ENCODE peak calls at places on chromosome 1, in eight cellular contexts. L is OCI-LY7, R is PC-3, K is hepatocyte, Q is MM.1S, T is GM23248, X is GM23338, Y is HCT116. G is an unnamed sample.

GRCh38 chr1:143625886-143626285 is 345.9 kb downstream of the FAM72C start:
- DNase-seq in L (no peak), X (no peak), R (no peak), T (no peak), Y (no peak), K (no peak), Q (no peak), G (no peak)

GRCh38 chr1:164591858-164592257 is 32.9 kb downstream of the PBX1 start:
- DNase-seq in K (no peak), Y (no peak), L (no peak), X (peak), R (peak), T (peak), Q (no peak), G (no peak)

GRCh38 chr1:67213164-67213563 is 46.9 kb downstream of the IL23R start:
- DNase-seq in X (peak), Y (peak), K (peak), L (peak), Q (peak), R (peak), T (peak), G (peak)

GRCh38 chr1:146032613-146033219 is 11.2 kb upstream of the HJV start:
- DNase-seq in R (peak), T (peak), L (peak), Y (peak), X (peak), K (peak), Q (peak), G (peak)

GRCh38 chr1:65146908-65147423 is 1.0 kb upstream of the AK4 start:
- DNase-seq in X (peak), Q (no peak), R (peak), T (no peak), Y (no peak), L (no peak), K (no peak), G (no peak)

GRCh38 chr1:161825831-161826230 is 59.7 kb downstream of the ATF6 start:
- DNase-seq in R (no peak), L (no peak), K (no peak), Y (no peak), X (no peak), Q (no peak), T (no peak), G (peak)

GRCh38 chr1:203322480-203323179 is 17.3 kb downstream of the BTG2 start:
- DNase-seq in T (no peak), K (no peak), L (no peak), Y (no peak), Q (no peak), R (no peak), X (no peak), G (no peak)

GRCh38 chr1:156709743-156710489 is 4.5 kb upstream of the CRABP2 start:
- DNase-seq in L (no peak), Y (no peak), R (peak), T (peak), K (peak), Q (no peak), X (no peak), G (peak)

GRCh38 chr1:59142663-59143487 is 154.0 kb upstream of the FGGY start:
- DNase-seq in R (peak), T (peak), L (no peak), X (peak), Y (peak), Q (no peak), K (peak), G (no peak)

GRCh38 chr1:178536844-178537371 is 24.0 kb downstream of the TEX35 start:
- DNase-seq in X (no peak), T (peak), Q (no peak), K (peak), Y (peak), L (no peak), R (peak), G (no peak)

GRCh38 chr1:159900755-159901335 is 880 bp upstream of the CFAP45 start:
- DNase-seq in L (no peak), R (no peak), Q (no peak), Y (no peak), K (no peak), X (no peak), T (no peak), G (no peak)

GRCh38 chr1:180213401-180214177 is 16.5 kb upstream of the LHX4 start:
- DNase-seq in T (peak), L (peak), X (peak), Y (no peak), Q (peak), R (no peak), K (no peak), G (peak)

GRCh38 chr1:159821171-159821867 is 5.4 kb upstream of the SLAMF8 start:
- DNase-seq in T (peak), X (peak), K (no peak), L (peak), R (no peak), Q (no peak), Y (no peak), G (peak)

GRCh38 chr1:235098991-235099390 is 29.6 kb downstream of the TOMM20 start:
- DNase-seq in R (no peak), Q (no peak), L (no peak), T (no peak), K (no peak), Y (no peak), X (no peak), G (no peak)

GRCh38 chr1:240722788-240723187 is 110.8 kb upstream of the GREM2 start:
- DNase-seq in K (no peak), Q (no peak), T (no peak), X (no peak), R (no peak), L (no peak), Y (no peak), G (no peak)

GRCh38 chr1:98147280-98147679 is 226.4 kb upstream of the DPYD start:
- DNase-seq in Q (no peak), K (no peak), X (no peak), R (no peak), Y (no peak), T (no peak), L (no peak), G (no peak)

GRCh38 chr1:82807563-82807962 is 1006.8 kb downstream of the ADGRL2 start:
- DNase-seq in Q (no peak), X (no peak), L (no peak), K (no peak), T (no peak), Y (no peak), R (no peak), G (no peak)

GRCh38 chr1:55827350-55827749 is 612.2 kb upstream of the USP24 start:
- DNase-seq in Y (no peak), R (peak), L (no peak), K (peak), X (no peak), T (peak), Q (no peak), G (no peak)

GRCh38 chr1:980602-981395 is 1.1 kb downstream of the PERM1 start:
- DNase-seq in Q (no peak), L (no peak), X (no peak), R (no peak), T (no peak), K (no peak), Y (no peak), G (peak)

GRCh38 chr1:23282967-23283366 is 61.1 kb downstream of the HNRNPR start:
- DNase-seq in Q (no peak), K (no peak), L (no peak), T (peak), Y (no peak), R (peak), X (no peak), G (no peak)

GRCh38 chr1:156471496-156472490 is 28.8 kb downstream of the MEF2D start:
- DNase-seq in Y (no peak), K (peak), L (no peak), Q (no peak), T (no peak), X (no peak), R (peak), G (no peak)

GRCh38 chr1:157363660-157364140 is 188.6 kb downstream of the FCRL5 start:
- DNase-seq in L (peak), T (peak), Y (peak), R (peak), K (peak), X (peak), Q (peak), G (peak)

GRCh38 chr1:10387611-10388386 is 11.1 kb upstream of the PGD start:
- DNase-seq in T (peak), Y (no peak), X (peak), Q (peak), L (peak), K (peak), R (peak), G (peak)

GRCh38 chr1:192821296-192821695 is 12.5 kb downstream of the RGS2 start:
- DNase-seq in Q (no peak), R (no peak), X (no peak), K (no peak), T (no peak), L (no peak), Y (no peak), G (no peak)

GRCh38 chr1:84930831-84931230 is 37.8 kb upstream of the LPAR3 start:
- DNase-seq in Y (no peak), X (no peak), R (no peak), L (no peak), T (no peak), K (no peak), Q (no peak), G (no peak)

GRCh38 chr1:220221670-220222069 is 50.6 kb downstream of the RAB3GAP2 start:
- DNase-seq in K (no peak), Y (no peak), L (no peak), T (no peak), R (no peak), Q (no peak), X (no peak), G (no peak)

GRCh38 chr1:32998997-32999396 is 34.4 kb upstream of the RNF19B start:
- DNase-seq in L (no peak), Q (no peak), K (no peak), X (no peak), R (no peak), Y (no peak), T (no peak), G (no peak)

DNA sequence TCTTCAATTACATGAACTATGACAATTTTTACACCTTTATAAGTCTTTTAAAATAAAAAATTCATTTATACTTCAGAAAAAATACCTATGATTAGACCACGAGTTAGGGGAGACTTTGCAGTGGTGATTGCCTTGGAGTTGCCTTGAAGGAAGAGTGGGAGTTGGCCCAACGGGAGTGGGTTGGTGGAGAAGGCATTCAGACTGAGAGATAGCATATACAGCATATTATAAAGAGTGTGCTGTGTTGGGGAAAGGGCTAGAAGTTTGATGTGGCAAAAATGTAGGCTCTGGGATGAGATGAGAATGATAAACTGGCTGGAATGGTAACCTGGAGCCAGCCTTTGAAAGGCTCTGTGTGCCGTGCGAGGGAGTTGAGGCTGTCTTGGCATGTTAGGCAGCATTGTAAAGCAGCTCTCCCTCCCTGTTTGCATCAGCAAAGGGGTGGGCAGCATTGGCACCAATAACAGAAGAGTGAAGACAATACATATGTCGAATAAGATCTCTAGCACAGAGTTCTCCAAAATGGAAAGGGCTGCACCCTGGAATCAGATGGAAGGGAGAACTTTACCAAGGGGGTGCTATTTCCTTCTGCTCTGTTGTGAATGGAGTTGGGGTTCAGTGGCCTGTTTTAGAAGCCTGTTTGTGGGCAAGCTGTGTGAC is 24.4 kb downstream of the MPZL1 start:
- DNase-seq in Q (no peak), X (no peak), Y (no peak), L (no peak), T (no peak), K (no peak), R (no peak), G (no peak)
- H3K4me2 ChIP-seq in Q (no peak), X (no peak), Y (no peak), L (no peak), T (no peak), K (no peak), R (no peak), G (no peak)

DNA sequence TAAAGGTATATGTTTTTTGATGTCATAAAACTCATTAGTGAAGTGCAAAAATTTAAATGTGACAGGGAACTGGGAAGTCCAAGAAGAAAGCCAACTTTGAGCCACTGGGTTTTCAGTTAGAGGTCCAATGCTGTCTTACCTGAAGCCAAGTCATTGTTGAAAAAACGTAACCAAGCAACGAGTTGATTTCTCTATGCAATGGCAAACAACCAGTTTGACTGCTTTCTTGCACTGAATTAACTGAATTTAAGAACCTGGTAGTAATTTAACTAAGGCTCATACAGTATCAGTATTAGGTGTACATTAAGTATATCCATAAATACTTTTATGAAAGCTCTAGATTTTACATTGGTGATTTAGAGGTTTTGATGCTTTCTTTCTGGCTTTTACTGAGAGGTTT is 20.2 kb upstream of the S1PR1 start:
- DNase-seq in K (no peak), L (no peak), Y (no peak), Q (no peak), R (peak), T (no peak), X (peak), G (no peak)
- TF ChIP-seq EZH2phosphoT487 in K (no peak), L (no peak), Y (no peak), Q (no peak), R (no peak), T (no peak), X (no peak), G (no peak)

GRCh38 chr1:15626269-15626668 is 9.0 kb downstream of the DDI2 start:
- DNase-seq in K (no peak), Y (no peak), R (no peak), X (no peak), T (no peak), L (no peak), Q (no peak), G (no peak)

GRCh38 chr1:15627343-15627988 is 10.2 kb downstream of the DDI2 start:
- DNase-seq in K (no peak), X (no peak), R (no peak), Y (no peak), T (peak), Q (peak), L (no peak), G (no peak)

GRCh38 chr1:15624315-15624714 is 7.1 kb downstream of the DDI2 start:
- DNase-seq in R (no peak), X (no peak), T (no peak), L (no peak), Y (no peak), K (no peak), Q (no peak), G (no peak)

GRCh38 chr1:15625224-15625917 is 8.1 kb downstream of the DDI2 start:
- DNase-seq in T (no peak), Q (no peak), X (no peak), Y (no peak), R (no peak), L (no peak), K (no peak), G (no peak)

GRCh38 chr1:15628003-15628402 is 10.7 kb downstream of the DDI2 start:
- DNase-seq in L (no peak), R (no peak), X (no peak), T (no peak), K (no peak), Q (no peak), Y (no peak), G (no peak)
- H3K4me2 ChIP-seq in L (no peak), R (no peak), X (no peak), T (peak), K (no peak), Q (no peak), Y (no peak), G (no peak)

GRCh38 chr1:184755226-184756065 is 788 bp upstream of the EDEM3 start:
- DNase-seq in X (peak), Y (no peak), K (no peak), Q (peak), R (peak), T (peak), L (peak), G (peak)
- TF ChIP-seq EZH2phosphoT487 in X (no peak), Y (no peak), K (no peak), Q (no peak), R (no peak), T (no peak), L (no peak), G (peak)

GRCh38 chr1:100387209-100387608 is 34.9 kb downstream of the CDC14A start:
- DNase-seq in L (peak), X (peak), T (no peak), K (no peak), Y (no peak), R (no peak), Q (peak), G (no peak)
- H3K4me2 ChIP-seq in L (no peak), X (no peak), T (no peak), K (peak), Y (no peak), R (no peak), Q (peak), G (no peak)

GRCh38 chr1:31510304-31510703 is 66.0 kb upstream of the TINAGL1 start:
- DNase-seq in Q (no peak), R (peak), L (no peak), X (no peak), K (no peak), Y (no peak), T (no peak), G (no peak)

GRCh38 chr1:31507676-31508530 is 68.4 kb upstream of the TINAGL1 start:
- DNase-seq in L (no peak), X (peak), Y (no peak), Q (no peak), T (no peak), R (no peak), K (no peak), G (no peak)

GRCh38 chr1:31507221-31507620 is 69.1 kb upstream of the TINAGL1 start:
- DNase-seq in R (no peak), Y (no peak), T (no peak), K (no peak), X (no peak), Q (no peak), L (no peak), G (no peak)

GRCh38 chr1:31510853-31511789 is 65.2 kb upstream of the TINAGL1 start:
- DNase-seq in Y (no peak), L (no peak), Q (no peak), X (peak), K (peak), T (no peak), R (peak), G (no peak)

GRCh38 chr1:31509124-31510072 is 66.9 kb upstream of the TINAGL1 start:
- DNase-seq in K (peak), R (no peak), Q (peak), T (no peak), X (no peak), L (no peak), Y (no peak), G (no peak)
- TF ChIP-seq EZH2phosphoT487 in K (no peak), R (no peak), Q (no peak), T (no peak), X (no peak), L (no peak), Y (no peak), G (no peak)

DNA sequence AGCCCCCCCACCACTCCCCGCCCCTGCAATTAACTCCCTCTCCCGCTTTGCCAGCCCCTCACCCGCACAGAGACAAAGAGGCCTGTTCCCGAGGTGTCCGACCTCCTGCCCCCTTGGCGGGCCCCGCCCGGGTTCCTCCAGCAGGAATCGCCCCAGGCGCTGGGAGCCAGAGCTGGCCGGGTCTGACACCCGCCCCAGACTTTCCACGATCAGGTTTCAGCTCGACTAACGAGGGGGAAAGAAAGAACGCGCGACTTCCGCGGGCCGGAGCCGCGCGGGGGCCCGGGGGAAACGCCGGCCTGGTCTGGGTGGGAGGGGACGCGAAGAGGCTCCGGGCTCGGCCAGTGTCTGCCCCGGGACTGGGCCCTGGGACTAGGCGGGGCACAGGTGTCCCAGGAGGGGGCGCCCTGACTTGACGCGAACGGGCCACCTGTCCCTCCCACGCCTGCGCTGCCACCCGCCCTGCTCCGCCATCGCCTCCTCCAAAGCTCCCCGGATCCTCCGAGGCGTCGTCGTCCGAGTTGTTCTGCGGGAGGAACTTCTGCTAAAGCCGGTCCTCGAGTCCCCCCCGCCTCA is 36.3 kb upstream of the HHAT start:
- DNase-seq in R (peak), Q (peak), L (no peak), T (peak), Y (peak), X (peak), K (peak), G (peak)
- H3K4me2 ChIP-seq in R (peak), Q (peak), L (no peak), T (peak), Y (peak), X (peak), K (peak), G (peak)

DNA sequence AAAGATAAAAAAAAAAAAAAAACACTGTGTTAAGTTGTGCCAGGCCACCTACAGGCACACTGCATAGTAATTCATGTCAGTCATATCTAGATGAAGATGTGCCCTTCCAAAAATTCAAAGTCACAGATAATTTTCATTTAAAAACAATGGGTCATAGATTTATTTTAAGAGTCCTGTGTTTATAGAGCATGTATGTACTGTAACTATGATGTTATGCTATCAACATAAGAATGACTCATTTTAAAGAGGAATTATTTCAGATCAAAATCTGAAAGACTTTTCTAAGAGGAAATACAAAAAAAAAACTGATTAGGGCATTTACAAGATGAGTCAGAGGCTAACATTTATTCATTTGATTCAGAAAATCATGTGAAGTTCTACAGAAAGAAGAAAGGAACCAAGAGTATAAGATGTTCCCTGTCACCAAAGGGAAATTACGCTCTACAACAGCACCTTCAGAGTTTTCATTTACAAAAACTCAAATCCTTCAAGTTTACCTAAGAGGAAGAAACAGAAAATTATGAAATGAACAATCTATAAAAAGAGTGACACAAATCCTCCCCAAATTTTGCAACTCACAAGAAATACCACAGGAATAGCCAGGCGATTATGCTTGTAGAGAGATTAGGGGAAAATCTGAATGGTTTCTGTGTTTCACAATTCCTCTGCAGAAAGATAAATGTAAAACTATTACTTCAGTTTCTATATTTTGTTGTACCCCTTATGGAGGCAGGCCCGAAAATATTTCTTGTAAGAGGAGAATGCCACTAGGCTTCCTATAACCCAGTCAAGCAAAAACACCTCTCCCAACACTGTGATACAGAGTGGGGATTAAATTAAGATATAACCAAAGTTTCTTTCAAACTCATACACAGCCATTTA is 13.8 kb downstream of the TP53BP2 start:
- DNase-seq in T (peak), Q (no peak), X (no peak), L (no peak), Y (no peak), K (no peak), R (peak), G (no peak)
- TF ChIP-seq EZH2phosphoT487 in T (no peak), Q (no peak), X (no peak), L (no peak), Y (no peak), K (no peak), R (no peak), G (no peak)